ENCODE peak calls at places on chromosomes 5 and 9, in eight cellular contexts. U is WTC11, N is adrenal gland, I is progenitor cell of endocrine pancreas, J is OCI-LY7, V is HFF-Myc, W is H9, R is HL-60. Z is an unnamed sample.

GRCh38 chr5:38695021-38695961 is 138.8 kb upstream of the LIFR start:
- DNase-seq in U (no peak), N (no peak), I (no peak), J (no peak), V (no peak), W (no peak), R (no peak), Z (no peak)

GRCh38 chr9:23382418-23382817 is 443.6 kb downstream of the ELAVL2 start:
- DNase-seq in U (no peak), N (no peak), I (no peak), J (no peak), V (no peak), W (peak), R (no peak), Z (no peak)

GRCh38 chr5:169574147-169574646 is 9.4 kb upstream of the SPDL1 start:
- DNase-seq in U (no peak), N (no peak), I (no peak), J (no peak), V (no peak), W (no peak), R (no peak), Z (no peak)

GRCh38 chr9:126830827-126831226 is 26.0 kb downstream of the ZBTB43 start:
- DNase-seq in U (no peak), N (no peak), I (no peak), J (no peak), V (no peak), W (no peak), R (no peak), Z (no peak)

GRCh38 chr9:137096785-137097546 is 10.2 kb downstream of the MAN1B1 start:
- DNase-seq in U (no peak), N (no peak), I (no peak), J (no peak), V (no peak), W (no peak), R (no peak), Z (no peak)

GRCh38 chr5:42811591-42812392 is at the start of gene SELENOP:
- DNase-seq in U (no peak), N (peak), I (peak), J (no peak), V (no peak), W (no peak), R (no peak), Z (peak)

GRCh38 chr5:17000296-17000939 is 64.3 kb upstream of the MYO10 start:
- DNase-seq in U (no peak), N (no peak), I (no peak), J (no peak), V (peak), W (no peak), R (no peak), Z (peak)

GRCh38 chr5:134878403-134878802 is 4.2 kb downstream of the TXNDC15 start:
- DNase-seq in U (no peak), N (no peak), I (no peak), J (no peak), V (no peak), W (no peak), R (no peak), Z (no peak)

GRCh38 chr5:161696992-161697391 is 11.5 kb downstream of the GABRA6 start:
- DNase-seq in U (no peak), N (no peak), I (no peak), J (no peak), V (no peak), W (no peak), R (no peak), Z (no peak)

GRCh38 chr5:164204338-164204946 is 699.0 kb downstream of the MAT2B start:
- DNase-seq in U (no peak), N (no peak), I (no peak), J (no peak), V (no peak), W (no peak), R (no peak), Z (no peak)

GRCh38 chr5:107698286-107698685 is 27.5 kb upstream of the EFNA5 start:
- DNase-seq in U (no peak), N (no peak), I (no peak), J (no peak), V (no peak), W (no peak), R (no peak), Z (no peak)

GRCh38 chr9:134320916-134321570 is 5.2 kb upstream of the RXRA start:
- DNase-seq in U (no peak), N (peak), I (no peak), J (no peak), V (no peak), W (no peak), R (no peak), Z (no peak)

GRCh38 chr9:93595861-93596365 is 19.5 kb downstream of the PHF2 start:
- DNase-seq in U (no peak), N (peak), I (no peak), J (no peak), V (no peak), W (no peak), R (no peak), Z (no peak)

GRCh38 chr9:128276574-128277270 is 646 bp downstream of the SWI5 start:
- DNase-seq in U (peak), N (peak), I (no peak), J (peak), V (no peak), W (peak), R (no peak), Z (no peak)

GRCh38 chr5:124056326-124057160 is 544.6 kb downstream of the CSNK1G3 start:
- DNase-seq in U (no peak), N (no peak), I (no peak), J (peak), V (no peak), W (no peak), R (no peak), Z (no peak)

DNA sequence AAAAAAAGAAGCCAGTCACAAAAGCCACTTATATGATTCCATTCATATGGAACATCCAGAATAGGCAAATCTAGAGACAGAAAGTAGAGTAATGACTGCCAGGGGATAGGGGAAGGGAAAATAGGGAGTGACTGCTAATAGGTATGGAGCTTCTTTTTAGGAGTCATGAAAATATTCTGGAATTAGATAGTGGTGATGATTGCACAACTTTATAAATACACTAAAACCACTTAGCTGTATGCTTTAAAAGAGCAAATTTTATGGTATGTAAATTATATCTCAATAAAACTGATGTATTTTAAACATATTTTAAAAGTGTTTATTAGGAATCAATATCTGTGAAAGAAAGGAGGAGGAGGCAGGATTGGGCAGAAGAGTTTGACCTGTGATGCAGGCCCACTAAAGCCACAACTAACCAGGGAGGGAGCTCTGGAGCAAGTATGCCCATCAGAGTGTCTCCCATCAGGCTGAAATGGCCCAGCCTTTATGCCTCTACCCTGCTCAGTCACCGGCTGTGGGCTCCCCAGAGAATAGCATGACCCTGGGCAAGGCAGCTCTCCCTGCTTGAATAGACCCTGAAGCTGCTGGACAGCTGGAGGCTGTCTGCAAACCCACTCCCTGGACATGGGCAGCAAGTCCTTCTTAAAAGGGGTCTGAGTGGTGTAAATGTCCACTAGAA is 96.0 kb upstream of the SLC44A1 start:
- DNase-seq in U (peak), N (no peak), I (no peak), J (no peak), V (no peak), W (peak), R (no peak), Z (no peak)
- TF ChIP-seq CTCF in U (no peak), N (no peak), I (no peak), J (peak), V (no peak), W (peak), R (no peak), Z (peak)

GRCh38 chr5:5699062-5699461 is 276.6 kb downstream of the ICE1 start:
- DNase-seq in U (peak), N (no peak), I (no peak), J (no peak), V (no peak), W (peak), R (no peak), Z (no peak)
- TF ChIP-seq CTCF in U (peak), N (no peak), I (no peak), J (peak), V (no peak), W (peak), R (no peak), Z (no peak)

GRCh38 chr5:136689563-136689962 is 324.2 kb upstream of the TRPC7 start:
- DNase-seq in U (no peak), N (no peak), I (no peak), J (no peak), V (no peak), W (no peak), R (no peak), Z (no peak)

DNA sequence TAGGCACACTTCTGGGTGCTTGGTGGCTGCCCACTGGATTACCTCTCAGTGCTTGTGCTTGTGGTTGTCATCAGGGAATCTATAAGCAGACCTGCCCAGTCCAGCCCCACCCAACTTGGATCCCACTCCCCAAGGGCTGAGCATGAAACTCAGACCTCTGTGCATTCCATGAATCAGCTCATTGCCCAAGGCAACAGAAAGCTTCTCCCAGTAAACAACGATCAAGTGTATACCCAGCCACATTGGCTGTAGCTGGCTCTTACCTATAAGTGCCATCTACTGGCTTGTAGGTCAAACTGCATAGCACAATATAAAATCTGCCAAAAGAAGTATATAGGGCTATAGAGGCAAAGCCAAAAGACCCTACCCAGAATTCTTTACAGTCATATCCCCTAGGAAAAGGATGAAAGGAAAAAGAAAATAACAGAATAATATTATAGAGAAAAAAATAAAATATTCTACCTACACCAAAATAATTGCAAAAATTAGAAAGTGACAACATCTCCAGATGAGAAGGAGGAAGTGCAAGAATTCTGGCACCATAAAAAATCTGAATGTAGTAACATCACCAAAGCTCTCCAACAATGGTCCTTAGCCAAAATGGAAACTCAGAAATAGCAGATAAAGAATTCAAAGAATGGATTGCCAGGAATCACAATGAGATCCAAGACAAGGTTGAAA is 321.0 kb upstream of the TRPC7 start:
- DNase-seq in U (peak), N (no peak), I (no peak), J (peak), V (peak), W (peak), R (no peak), Z (no peak)
- TF ChIP-seq CTCF in U (no peak), N (no peak), I (peak), J (peak), V (peak), W (peak), R (no peak), Z (peak)

GRCh38 chr9:100465270-100465669 is 7.7 kb upstream of the TMEFF1 start:
- DNase-seq in U (no peak), N (no peak), I (no peak), J (no peak), V (no peak), W (no peak), R (no peak), Z (no peak)
- TF ChIP-seq CTCF in U (no peak), N (no peak), I (no peak), J (no peak), V (no peak), W (no peak), R (no peak), Z (no peak)

Z was measured in AG09319.